ENCODE peak calls at places on chromosomes 3 and 15, in nine cellular contexts. C is activated CD8-positive, alpha-beta memory T cell treated with anti-CD3 and anti-CD28 coated beads for 24 hours; U is left ventricle myocardium inferior; L is upper lobe of left lung; Q is lower leg skin; V is activated gamma-delta T cell treated with Interleukin-2 at 50 U/mL for 16 hours; D is amniotic stem cell; G is germinal center; A is activated CD8-positive, alpha-beta T cell treated with anti-CD3 and anti-CD28 coated beads, Interleukin-2, amount 10 ng/mL, durations not matched to agents 7 days and 5 days. E is an unnamed sample.
A peak's percentile ranks its signal among the peaks of the same experiment; 100 is the strongest.

GRCh38 chr3:29686889-29687592 is 406.2 kb downstream of the RBMS3 start:
- DNase-seq in Q (no peak), G (no peak), D (no peak), C (no peak), L (no peak), V (no peak), A (no peak), U (no peak), E (no peak)

GRCh38 chr3:133426721-133427120 is 26.9 kb downstream of the BFSP2 start:
- DNase-seq in Q (no peak), L (no peak), V (no peak), C (no peak), U (no peak), G (no peak), A (no peak), D (peak; percentile 32), E (no peak)

GRCh38 chr3:119380697-119381096 is 82.7 kb downstream of the TMEM39A start:
- DNase-seq in D (no peak), G (no peak), V (no peak), Q (no peak), A (no peak), U (no peak), C (no peak), L (no peak), E (no peak)

GRCh38 chr15:43277901-43278300 is 11.2 kb upstream of the TGM5 start:
- DNase-seq in V (no peak), D (no peak), A (no peak), G (no peak), L (no peak), Q (no peak), C (no peak), U (no peak), E (no peak)

GRCh38 chr3:111715911-111716523 is 120.9 kb upstream of the ZBED2 start:
- DNase-seq in D (peak; percentile 20), V (no peak), G (peak; percentile 7), A (peak; percentile 62), L (no peak), U (peak; percentile 38), Q (peak; percentile 41), C (no peak), E (peak; percentile 86)

GRCh38 chr3:190169243-190169642 is 48.5 kb upstream of the P3H2 start:
- DNase-seq in D (no peak), L (no peak), G (no peak), A (no peak), Q (no peak), U (no peak), V (no peak), C (no peak), E (no peak)

GRCh38 chr3:28476194-28476593 is 127.6 kb upstream of the AZI2 start:
- DNase-seq in V (no peak), U (no peak), D (peak; percentile 16), L (no peak), C (no peak), Q (no peak), A (no peak), G (peak; percentile 3), E (no peak)

GRCh38 chr3:189260556-189261493 is 89.1 kb downstream of the TPRG1 start:
- DNase-seq in V (no peak), G (no peak), A (no peak), D (no peak), C (no peak), Q (no peak), L (peak; percentile 26), U (peak; percentile 66), E (no peak)

GRCh38 chr3:139427283-139428060 is 38.0 kb upstream of the COPB2 start:
- DNase-seq in C (no peak), D (peak; percentile 73), A (peak; percentile 29), U (no peak), G (peak; percentile 49), V (no peak), Q (peak; percentile 46), L (no peak), E (no peak)

GRCh38 chr3:52532517-52532837 is 1.2 kb downstream of the NT5DC2 start:
- DNase-seq in V (peak; percentile 48), C (peak; percentile 69), G (no peak), Q (peak; percentile 45), L (peak; percentile 25), A (peak; percentile 40), D (no peak), U (no peak), E (no peak)

GRCh38 chr15:67563961-67564570 is 21.6 kb downstream of the MAP2K5 start:
- DNase-seq in L (no peak), U (no peak), A (no peak), V (no peak), C (no peak), G (no peak), D (no peak), Q (no peak), E (no peak)

GRCh38 chr3:187122261-187122660 is 17.0 kb downstream of the RPL39L start:
- DNase-seq in C (no peak), U (no peak), A (no peak), L (no peak), V (no peak), G (no peak), Q (no peak), D (no peak), E (no peak)

GRCh38 chr3:9696480-9697220 is 7.0 kb upstream of the CPNE9 start:
- DNase-seq in G (no peak), Q (no peak), U (no peak), C (no peak), A (no peak), D (no peak), V (no peak), L (no peak), E (no peak)

GRCh38 chr3:23778451-23778850 is 27.3 kb upstream of the UBE2E1 start:
- DNase-seq in L (no peak), U (no peak), C (no peak), D (no peak), Q (no peak), V (no peak), G (no peak), A (no peak), E (no peak)

GRCh38 chr3:161559177-161559998 is 62.8 kb downstream of the OTOL1 start:
- DNase-seq in L (no peak), U (no peak), G (peak; percentile 2), V (no peak), D (no peak), Q (no peak), A (peak; percentile 25), C (no peak), E (no peak)

GRCh38 chr15:65194826-65195541 is 9.8 kb upstream of the CLPX start:
- DNase-seq in Q (peak; percentile 60), D (no peak), V (no peak), L (no peak), A (no peak), C (no peak), G (no peak), U (no peak), E (no peak)

GRCh38 chr3:73604491-73604890 is 20.2 kb downstream of the PDZRN3 start:
- DNase-seq in L (no peak), Q (no peak), C (no peak), G (no peak), D (no peak), U (no peak), A (no peak), V (no peak), E (no peak)

GRCh38 chr3:194691481-194692281 is 6.0 kb downstream of the FAM43A start:
- DNase-seq in C (no peak), U (no peak), G (peak; percentile 86), L (no peak), V (no peak), Q (no peak), A (no peak), D (no peak), E (no peak)

E was measured in esophagus muscularis mucosa.